ENCODE peak calls at places on chromosome 5, in four cellular contexts. One of them, this sample, is unnamed. For H3K4me1, the result is how much of the 10 kb centered on the place peaks cover.

GRCh38 chr5:89951876-89952275 is 457.7 kb downstream of the CETN3 start:
- DNase-seq in H9: no peak
- DNase-seq in IMR-90: no peak
- DNase-seq in H1: no peak
- DNase-seq in this sample: peak

GRCh38 chr5:41636605-41637004 is 126.2 kb upstream of the PLCXD3 start:
- DNase-seq in H9: peak
- DNase-seq in IMR-90: peak
- DNase-seq in H1: no peak
- DNase-seq in this sample: peak

GRCh38 chr5:139743001-139743771 is 52.4 kb upstream of the PSD2 start:
- DNase-seq in H9: no peak
- DNase-seq in IMR-90: no peak
- DNase-seq in H1: no peak
- DNase-seq in this sample: no peak

GRCh38 chr5:82707741-82708140 is 369.5 kb downstream of the TMEM167A start:
- DNase-seq in H9: no peak
- DNase-seq in IMR-90: no peak
- DNase-seq in H1: no peak
- DNase-seq in this sample: no peak

GRCh38 chr5:93330506-93330905 is 250.5 kb downstream of the NR2F1-AS1 start:
- DNase-seq in H9: no peak
- DNase-seq in IMR-90: peak
- DNase-seq in H1: no peak
- DNase-seq in this sample: no peak

GRCh38 chr5:105696440-105696839 is 1974.3 kb downstream of the EFNA5 start:
- DNase-seq in H9: no peak
- DNase-seq in IMR-90: peak
- DNase-seq in H1: no peak
- DNase-seq in this sample: no peak

GRCh38 chr5:170630711-170631141 is 126.9 kb downstream of the KCNIP1 start:
- DNase-seq in H9: no peak
- DNase-seq in IMR-90: no peak
- DNase-seq in H1: no peak
- DNase-seq in this sample: no peak

GRCh38 chr5:131769961-131770360 is 26.9 kb downstream of the FNIP1 start:
- DNase-seq in H9: no peak
- DNase-seq in IMR-90: no peak
- DNase-seq in H1: no peak
- DNase-seq in this sample: no peak

GRCh38 chr5:9059920-9060691 is 485.8 kb downstream of the SEMA5A start:
- DNase-seq in H9: no peak
- DNase-seq in IMR-90: peak
- DNase-seq in H1: peak
- DNase-seq in this sample: peak

GRCh38 chr5:65055938-65056337 is 287.2 kb downstream of the CWC27 start:
- DNase-seq in H9: no peak
- DNase-seq in IMR-90: no peak
- DNase-seq in H1: no peak
- DNase-seq in this sample: no peak

GRCh38 chr5:3811116-3811515 is 215.5 kb downstream of the IRX1 start:
- DNase-seq in H9: no peak
- DNase-seq in IMR-90: no peak
- DNase-seq in H1: no peak
- DNase-seq in this sample: no peak

GRCh38 chr5:96243862-96244261 is 189.2 kb downstream of the PCSK1 start:
- DNase-seq in H9: no peak
- DNase-seq in IMR-90: no peak
- DNase-seq in H1: no peak
- DNase-seq in this sample: no peak

GRCh38 chr5:55533806-55534435 is 843 bp downstream of the PLPP1 start:
- DNase-seq in H9: peak
- DNase-seq in IMR-90: peak
- DNase-seq in H1: no peak
- DNase-seq in this sample: peak

GRCh38 chr5:172178301-172179031 is 9.6 kb downstream of the STK10 start:
- DNase-seq in H9: no peak
- DNase-seq in IMR-90: no peak
- DNase-seq in H1: no peak
- DNase-seq in this sample: no peak

GRCh38 chr5:140165101-140165920 is 9.7 kb upstream of the CYSTM1 start:
- DNase-seq in H9: no peak
- DNase-seq in IMR-90: no peak
- DNase-seq in H1: no peak
- DNase-seq in this sample: peak

GRCh38 chr5:83750759-83751158 is 30.1 kb upstream of the HAPLN1 start:
- DNase-seq in H9: no peak
- DNase-seq in IMR-90: no peak
- DNase-seq in H1: no peak
- DNase-seq in this sample: no peak

GRCh38 chr5:14155075-14155474 is 11.9 kb downstream of the TRIO start:
- DNase-seq in H9: no peak
- DNase-seq in IMR-90: no peak
- DNase-seq in H1: no peak
- DNase-seq in this sample: no peak

GRCh38 chr5:72246954-72247442 is 73.0 kb downstream of the MRPS27 start:
- DNase-seq in H9: no peak
- DNase-seq in IMR-90: peak
- DNase-seq in H1: no peak
- DNase-seq in this sample: no peak

GRCh38 chr5:14726066-14726838 is 61.7 kb downstream of the OTULIN start:
- DNase-seq in H9: no peak
- DNase-seq in IMR-90: peak
- DNase-seq in H1: no peak
- DNase-seq in this sample: peak

GRCh38 chr5:97420646-97421045 is 237.6 kb upstream of the RIOK2 start:
- DNase-seq in H9: no peak
- DNase-seq in IMR-90: no peak
- DNase-seq in H1: no peak
- DNase-seq in this sample: no peak

GRCh38 chr5:32298056-32298420 is 14.7 kb downstream of the MTMR12 start:
- DNase-seq in H9: no peak
- DNase-seq in IMR-90: no peak
- DNase-seq in H1: no peak
- DNase-seq in this sample: no peak

GRCh38 chr5:13994606-13995336 is 50.3 kb upstream of the DNAH5 start:
- DNase-seq in H9: no peak
- DNase-seq in IMR-90: peak
- DNase-seq in H1: no peak
- DNase-seq in this sample: no peak

GRCh38 chr5:100828756-100829342 is 74.2 kb downstream of the ST8SIA4 start:
- DNase-seq in H9: no peak
- DNase-seq in IMR-90: no peak
- DNase-seq in H1: no peak
- DNase-seq in this sample: no peak

GRCh38 chr5:43412151-43412550 is at the start of gene CCL28:
- DNase-seq in H9: no peak
- DNase-seq in IMR-90: no peak
- DNase-seq in H1: no peak
- DNase-seq in this sample: no peak

GRCh38 chr5:157828949-157829639 is 29.9 kb downstream of the CLINT1 start:
- DNase-seq in H9: peak
- DNase-seq in IMR-90: no peak
- DNase-seq in H1: no peak
- DNase-seq in this sample: peak

GRCh38 chr5:90093931-90094485 is 315.5 kb downstream of the CETN3 start:
- DNase-seq in H9: no peak
- DNase-seq in IMR-90: no peak
- DNase-seq in H1: no peak
- DNase-seq in this sample: no peak

GRCh38 chr5:28927559-28928326 is 1889.4 kb upstream of the CDH9 start:
- DNase-seq in H9: no peak
- DNase-seq in IMR-90: no peak
- DNase-seq in H1: peak
- DNase-seq in this sample: no peak

GRCh38 chr5:149938791-149939358 is 5.7 kb downstream of the PDE6A start:
- DNase-seq in H9: no peak
- DNase-seq in IMR-90: peak
- DNase-seq in H1: no peak
- DNase-seq in this sample: peak

GRCh38 chr5:73796164-73797141 is 170.5 kb downstream of the ARHGEF28 start:
- DNase-seq in H9: no peak
- DNase-seq in IMR-90: peak
- DNase-seq in H1: no peak
- DNase-seq in this sample: peak

GRCh38 chr5:90398726-90399125 is 10.8 kb downstream of the CETN3 start:
- DNase-seq in H9: no peak
- DNase-seq in IMR-90: no peak
- DNase-seq in H1: no peak
- DNase-seq in this sample: no peak

GRCh38 chr5:7849531-7850240 is 1.2 kb downstream of the CFAP90 start:
- DNase-seq in H9: no peak
- DNase-seq in IMR-90: no peak
- DNase-seq in H1: no peak
- DNase-seq in this sample: peak

GRCh38 chr5:55234171-55234700 is 828 bp upstream of the CCNO start:
- DNase-seq in H9: peak
- DNase-seq in IMR-90: peak
- DNase-seq in H1: no peak
- DNase-seq in this sample: peak

GRCh38 chr5:128455861-128456361 is 82.1 kb downstream of the FBN2 start:
- DNase-seq in H9: peak
- DNase-seq in IMR-90: no peak
- DNase-seq in H1: no peak
- DNase-seq in this sample: peak

GRCh38 chr5:134006119-134006514 is 1.3 kb upstream of the VDAC1 start:
- DNase-seq in H9: peak
- DNase-seq in IMR-90: no peak
- DNase-seq in H1: no peak
- DNase-seq in this sample: peak
- H4K8ac ChIP-seq in H9: no peak
- H4K8ac ChIP-seq in IMR-90: peak
- H4K8ac ChIP-seq in H1: peak
- H4K8ac ChIP-seq in this sample: no peak

GRCh38 chr5:143376195-143376772 is 27.2 kb downstream of the NR3C1 start:
- DNase-seq in H9: no peak
- DNase-seq in IMR-90: no peak
- DNase-seq in H1: no peak
- DNase-seq in this sample: no peak
- H3K4me1 ChIP-seq in H9: under half
- H3K4me1 ChIP-seq in IMR-90: under half
- H3K4me1 ChIP-seq in H1: under half
- H3K4me1 ChIP-seq in this sample: under half

DNA sequence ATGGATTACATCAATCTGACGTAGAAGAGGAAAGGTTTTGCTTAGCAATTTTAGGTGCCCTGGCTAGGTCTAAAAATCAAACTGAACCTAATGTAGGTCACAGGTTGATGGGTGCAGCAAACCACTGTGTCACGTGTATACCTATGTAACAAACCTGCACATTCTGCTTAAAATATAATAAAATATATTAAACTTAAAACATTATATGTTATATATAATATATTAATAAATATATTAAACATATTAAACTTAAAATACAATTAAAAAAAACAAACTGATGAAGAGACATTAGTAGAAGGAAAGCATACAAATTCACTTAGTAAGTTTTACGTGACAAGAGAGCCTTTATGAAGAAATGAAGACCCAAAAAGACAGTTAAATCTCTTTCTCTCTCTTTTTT is 51.7 kb upstream of the FBXL17 start:
- DNase-seq in H9: no peak
- DNase-seq in IMR-90: no peak
- DNase-seq in H1: no peak
- DNase-seq in this sample: no peak
- H3K56ac ChIP-seq in H9: no peak
- H3K56ac ChIP-seq in IMR-90: no peak
- H3K56ac ChIP-seq in H1: no peak
- H3K56ac ChIP-seq in this sample: no peak

GRCh38 chr5:169448826-169449225 is 134.7 kb upstream of the SPDL1 start:
- DNase-seq in H9: no peak
- DNase-seq in IMR-90: no peak
- DNase-seq in H1: no peak
- DNase-seq in this sample: no peak
- H4K8ac ChIP-seq in H9: no peak
- H4K8ac ChIP-seq in IMR-90: no peak
- H4K8ac ChIP-seq in H1: no peak
- H4K8ac ChIP-seq in this sample: no peak

GRCh38 chr5:61318374-61318773 is 13.7 kb upstream of the ZSWIM6 start:
- DNase-seq in H9: no peak
- DNase-seq in IMR-90: no peak
- DNase-seq in H1: no peak
- DNase-seq in this sample: no peak
- H3K4me1 ChIP-seq in H9: under half
- H3K4me1 ChIP-seq in IMR-90: under half
- H3K4me1 ChIP-seq in H1: under half
- H3K4me1 ChIP-seq in this sample: under half

GRCh38 chr5:141384471-141385267 is 2.1 kb downstream of the PCDHGA7 start:
- DNase-seq in H9: no peak
- DNase-seq in IMR-90: no peak
- DNase-seq in H1: no peak
- DNase-seq in this sample: no peak
- H3K56ac ChIP-seq in H9: no peak
- H3K56ac ChIP-seq in IMR-90: no peak
- H3K56ac ChIP-seq in H1: no peak
- H3K56ac ChIP-seq in this sample: no peak

GRCh38 chr5:154749496-154749895 is 5.7 kb upstream of the LARP1 start:
- DNase-seq in H9: no peak
- DNase-seq in IMR-90: no peak
- DNase-seq in H1: no peak
- DNase-seq in this sample: no peak
- H4K8ac ChIP-seq in H9: no peak
- H4K8ac ChIP-seq in IMR-90: no peak
- H4K8ac ChIP-seq in H1: no peak
- H4K8ac ChIP-seq in this sample: no peak

GRCh38 chr5:17217421-17218352 is at the start of gene BASP1:
- DNase-seq in H9: peak
- DNase-seq in IMR-90: peak
- DNase-seq in H1: no peak
- DNase-seq in this sample: peak
- H3K4me1 ChIP-seq in H9: under half
- H3K4me1 ChIP-seq in IMR-90: under half
- H3K4me1 ChIP-seq in H1: under half
- H3K4me1 ChIP-seq in this sample: under half

GRCh38 chr5:132965120-132965519 is 1.7 kb upstream of the AFF4 start:
- DNase-seq in H9: no peak
- DNase-seq in IMR-90: no peak
- DNase-seq in H1: no peak
- DNase-seq in this sample: no peak

GRCh38 chr5:132962429-132962928 is 955 bp downstream of the AFF4 start:
- DNase-seq in H9: no peak
- DNase-seq in IMR-90: peak
- DNase-seq in H1: no peak
- DNase-seq in this sample: peak

GRCh38 chr5:132963175-132964104 is at the start of gene AFF4:
- DNase-seq in H9: peak
- DNase-seq in IMR-90: peak
- DNase-seq in H1: peak
- DNase-seq in this sample: peak

DNA sequence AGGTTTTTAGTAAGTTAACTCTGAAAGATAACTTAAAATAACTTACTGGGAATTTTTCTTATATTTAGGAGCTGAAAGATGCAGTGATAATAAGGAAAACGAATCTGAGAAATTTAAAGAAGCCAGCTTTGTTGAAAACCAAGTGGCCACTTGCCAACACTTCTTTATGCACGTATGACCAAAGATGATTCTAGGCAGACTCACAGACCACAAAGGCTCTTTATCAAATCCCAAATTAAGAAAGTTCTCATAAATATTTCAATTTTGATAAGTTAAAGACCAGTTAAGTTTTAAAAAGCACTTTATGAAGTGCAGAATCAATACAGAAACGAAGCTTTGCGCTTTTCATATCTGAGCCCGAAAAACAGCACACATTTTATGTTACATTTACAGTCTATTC is 1.5 kb downstream of the AFF4 start:
- DNase-seq in H9: no peak
- DNase-seq in IMR-90: peak
- DNase-seq in H1: no peak
- DNase-seq in this sample: no peak
- H3K56ac ChIP-seq in H9: no peak
- H3K56ac ChIP-seq in IMR-90: peak
- H3K56ac ChIP-seq in H1: no peak
- H3K56ac ChIP-seq in this sample: peak

This sample was measured in mesendoderm.